ENCODE peak calls at places on chromosomes 4 and X, in four cellular contexts. Z is nephron progenitor cell, Y is mesothelial cell of epicardium, M is BE2C. K is an unnamed sample.
A peak's percentile ranks its signal among the peaks of the same experiment; 100 is the strongest.

GRCh38 chr4:189533603-189534002 is 407.1 kb upstream of the FRG1 start:
- DNase-seq in Z (no peak), M (no peak), Y (no peak), K (no peak)

GRCh38 chrX:68894142-68894512 is 65.3 kb downstream of the EFNB1 start:
- DNase-seq in M (no peak), Z (no peak), Y (no peak), K (no peak)

GRCh38 chr4:78517050-78517652 is 34.4 kb upstream of the ANXA3 start:
- DNase-seq in M (no peak), Y (no peak), Z (no peak), K (no peak)

GRCh38 chrX:13203281-13203680 is 116.6 kb downstream of the ATXN3L start:
- DNase-seq in M (no peak), Z (no peak), Y (no peak), K (no peak)

GRCh38 chr4:123749408-123749807 is 352.8 kb downstream of the SPRY1 start:
- DNase-seq in M (no peak), Y (no peak), Z (no peak), K (no peak)

GRCh38 chr4:91092398-91092955 is 965.3 kb downstream of the CCSER1 start:
- DNase-seq in Y (no peak), Z (no peak), M (peak; percentile 29), K (no peak)

GRCh38 chr4:25925486-25926201 is 11.6 kb downstream of the SMIM20 start:
- DNase-seq in Z (peak; percentile 51), M (peak; percentile 54), Y (peak; percentile 45), K (peak; percentile 58)

GRCh38 chrX:134396174-134396573 is 63.8 kb upstream of the HPRT1 start:
- DNase-seq in Y (no peak), Z (no peak), M (no peak), K (peak; percentile 12)

GRCh38 chrX:23773601-23774175 is 9.3 kb upstream of the SAT1 start:
- DNase-seq in Z (no peak), Y (no peak), M (no peak), K (peak; percentile 31)

GRCh38 chrX:21955398-21956189 is 15.1 kb downstream of the SMS start:
- DNase-seq in M (no peak), Z (no peak), Y (no peak), K (no peak)

GRCh38 chr4:73606465-73606974 is 13.7 kb downstream of the RASSF6 start:
- DNase-seq in Y (no peak), M (no peak), Z (no peak), K (peak; percentile 35)

GRCh38 chr4:181350578-181351420 is 892.4 kb upstream of the TENM3 start:
- DNase-seq in Z (peak; percentile 15), Y (no peak), M (no peak), K (no peak)

GRCh38 chrX:1466971-1467561 is 14.4 kb upstream of the ASMTL start:
- DNase-seq in Z (no peak), Y (peak; percentile 36), M (no peak), K (peak; percentile 68)

GRCh38 chrX:53241558-53241957 is 16.6 kb upstream of the KDM5C start:
- DNase-seq in M (no peak), Z (no peak), Y (no peak), K (no peak)

GRCh38 chrX:53247928-53248327 is 22.9 kb upstream of the KDM5C start:
- DNase-seq in Z (no peak), Y (no peak), M (no peak), K (no peak)

GRCh38 chrX:53246231-53246630 is 21.2 kb upstream of the KDM5C start:
- DNase-seq in M (no peak), Z (no peak), Y (no peak), K (no peak)

GRCh38 chrX:53242310-53242709 is 17.3 kb upstream of the KDM5C start:
- DNase-seq in Y (no peak), Z (no peak), M (no peak), K (no peak)

GRCh38 chrX:53244610-53245009 is 19.6 kb upstream of the KDM5C start:
- DNase-seq in Y (no peak), M (no peak), Z (no peak), K (no peak)
- TF ChIP-seq CTCF in Y (peak; percentile 35), M (no peak), Z (no peak), K (no peak)

DNA sequence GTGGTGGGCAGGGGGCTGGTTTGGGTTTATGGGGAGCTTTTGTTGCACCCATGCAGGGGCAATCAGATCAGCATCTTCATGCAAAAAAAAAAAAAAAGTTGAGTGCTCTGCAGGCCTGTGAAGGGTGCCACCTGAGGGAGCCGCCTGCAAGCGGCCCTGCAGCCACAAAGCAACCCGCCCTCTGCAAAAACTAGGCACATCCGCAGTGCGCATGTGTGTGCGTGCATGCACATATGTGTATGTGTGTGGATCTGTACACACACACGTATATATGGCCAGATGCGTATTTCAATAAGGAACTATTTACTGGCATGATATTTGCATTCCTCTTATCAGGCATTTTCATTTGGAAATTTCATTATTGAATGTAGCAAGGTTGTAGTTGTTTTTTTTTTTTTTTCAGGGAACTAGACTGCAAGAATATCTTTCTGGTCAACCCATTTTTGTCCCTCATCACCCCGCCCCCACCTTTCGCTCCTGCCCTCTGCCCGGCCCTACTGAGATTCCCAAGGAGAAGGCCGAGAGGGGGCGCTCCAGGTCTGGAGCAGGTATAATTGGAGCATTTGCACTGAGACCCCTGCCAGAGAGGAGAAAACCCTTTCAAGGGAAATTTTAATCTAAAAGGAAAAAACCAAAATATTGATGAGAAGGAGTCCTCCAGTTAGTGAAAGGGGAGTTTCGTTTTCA is 18.1 kb downstream of the CCNQ start:
- DNase-seq in Z (peak; percentile 39), Y (no peak), M (no peak), K (no peak)
- TF ChIP-seq CTCF in Z (peak; percentile 11), Y (no peak), M (peak; percentile 21), K (no peak)

GRCh38 chr4:153295131-153295755 is 49.2 kb upstream of the MND1 start:
- DNase-seq in Y (no peak), M (no peak), Z (no peak), K (no peak)
- TF ChIP-seq CTCF in Y (no peak), M (no peak), Z (no peak), K (no peak)

GRCh38 chrX:9561199-9561598 is 96.3 kb downstream of the TBL1X start:
- DNase-seq in Z (no peak), M (no peak), Y (no peak), K (no peak)

GRCh38 chrX:9560219-9560618 is 95.4 kb downstream of the TBL1X start:
- DNase-seq in Y (no peak), M (no peak), Z (no peak), K (no peak)

GRCh38 chrX:9558615-9559014 is 93.8 kb downstream of the TBL1X start:
- DNase-seq in M (no peak), Y (no peak), Z (no peak), K (no peak)

GRCh38 chrX:9557508-9557907 is 92.7 kb downstream of the TBL1X start:
- DNase-seq in M (no peak), Z (no peak), Y (no peak), K (no peak)

GRCh38 chrX:9555354-9555753 is 90.5 kb downstream of the TBL1X start:
- DNase-seq in Y (no peak), M (no peak), Z (no peak), K (no peak)
- TF ChIP-seq CTCF in Y (no peak), M (no peak), Z (no peak), K (no peak)

GRCh38 chr4:18691431-18692200 is 670.1 kb upstream of the LCORL start:
- DNase-seq in Y (no peak), M (no peak), Z (peak; percentile 4), K (no peak)

GRCh38 chr4:18684932-18685331 is 663.4 kb upstream of the LCORL start:
- DNase-seq in Z (no peak), Y (no peak), M (no peak), K (no peak)

GRCh38 chr4:18686338-18687039 is 664.9 kb upstream of the LCORL start:
- DNase-seq in Y (no peak), Z (no peak), M (no peak), K (no peak)

DNA sequence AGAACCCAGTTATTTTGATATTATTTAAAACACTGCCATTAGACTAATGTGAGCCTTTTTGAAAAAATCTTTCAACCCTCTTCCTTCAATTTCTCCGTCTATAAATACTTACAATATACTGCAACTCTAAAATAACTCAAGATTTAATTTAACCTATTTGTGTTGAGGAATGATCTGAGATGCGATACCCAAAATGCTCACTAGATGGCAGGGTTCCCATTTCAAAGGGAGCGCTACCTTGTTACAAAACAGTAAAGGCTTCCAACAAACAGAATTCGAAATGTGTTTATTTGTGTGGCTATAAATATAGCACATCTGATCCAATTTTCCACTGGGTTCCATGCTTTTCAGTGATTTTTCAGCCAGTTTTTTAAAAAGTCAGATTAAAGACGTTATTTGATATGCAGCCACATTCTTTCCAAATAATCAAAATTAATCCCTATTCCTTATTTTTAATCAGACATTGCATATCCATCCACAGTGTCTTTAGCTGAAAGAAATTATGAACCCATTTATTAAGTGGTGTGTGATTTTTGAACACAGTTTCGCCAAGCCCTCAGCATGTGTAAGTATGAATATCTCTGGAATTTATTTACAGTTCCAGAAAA is 667.9 kb upstream of the LCORL start:
- DNase-seq in M (peak; percentile 53), Y (peak; percentile 80), Z (peak; percentile 72), K (peak; percentile 27)
- TF ChIP-seq CTCF in M (peak; percentile 86), Y (peak; percentile 95), Z (peak; percentile 94), K (peak; percentile 86)

GRCh38 chrX:115362334-115363095 is 73.0 kb downstream of the LUZP4 start:
- DNase-seq in Y (no peak), Z (no peak), M (no peak), K (no peak)
- TF ChIP-seq CTCF in Y (peak; percentile 54), Z (no peak), M (peak; percentile 25), K (no peak)

GRCh38 chr4:38940476-38940875 is 72.9 kb downstream of the FAM114A1 start:
- DNase-seq in Y (no peak), M (no peak), Z (no peak), K (no peak)

GRCh38 chr4:38939150-38939549 is 71.5 kb downstream of the FAM114A1 start:
- DNase-seq in M (no peak), Z (no peak), Y (no peak), K (peak; percentile 73)

GRCh38 chr4:38931125-38931524 is 63.5 kb downstream of the FAM114A1 start:
- DNase-seq in Y (no peak), M (no peak), Z (no peak), K (no peak)

GRCh38 chr4:38930696-38931095 is 63.1 kb downstream of the FAM114A1 start:
- DNase-seq in Z (no peak), M (no peak), Y (no peak), K (no peak)

GRCh38 chr4:38935391-38936073 is 67.9 kb downstream of the FAM114A1 start:
- DNase-seq in M (no peak), Z (no peak), Y (no peak), K (no peak)
- TF ChIP-seq CTCF in M (no peak), Z (no peak), Y (no peak), K (no peak)

GRCh38 chr4:41725254-41725653 is 23.3 kb downstream of the PHOX2B start:
- DNase-seq in M (peak; percentile 32), Y (no peak), Z (no peak), K (no peak)
- TF ChIP-seq CTCF in M (peak; percentile 66), Y (no peak), Z (no peak), K (no peak)

K was measured in GM10248.